ENCODE peak calls at places on chromosomes 6 and 20, in six cellular contexts. Y is OCI-LY7, V is DND-41, N is hepatocyte, Z is fibroblast of lung, P is endothelial cell of umbilical vein. B is an unnamed sample.

GRCh38 chr6:74870403-74870802 is 335.4 kb downstream of the COL12A1 start:
- DNase-seq in Y (no peak), V (no peak), N (peak), Z (peak), P (no peak), B (no peak)

GRCh38 chr6:105799051-105799450 is 287.1 kb upstream of the PRDM1 start:
- DNase-seq in Y (no peak), V (no peak), N (no peak), Z (peak), P (no peak), B (no peak)

GRCh38 chr6:53795702-53796450 is 1.1 kb downstream of the LRRC1 start:
- DNase-seq in Y (peak), V (peak), N (peak), Z (peak), P (peak), B (peak)

GRCh38 chr20:24118781-24119175 is 130.2 kb upstream of the GGTLC1 start:
- DNase-seq in Y (no peak), V (no peak), N (no peak), Z (no peak), P (peak), B (no peak)

GRCh38 chr20:45016089-45016641 is 49.9 kb downstream of the STK4 start:
- DNase-seq in Y (no peak), V (no peak), N (peak), Z (peak), P (no peak), B (no peak)

GRCh38 chr6:17086469-17086868 is 15.4 kb upstream of the STMND1 start:
- DNase-seq in Y (peak), V (no peak), N (peak), Z (peak), P (peak), B (peak)

GRCh38 chr6:9606435-9607134 is 808.3 kb downstream of the TFAP2A start:
- DNase-seq in Y (no peak), V (no peak), N (no peak), Z (no peak), P (no peak), B (no peak)

GRCh38 chr6:9140861-9141534 is 705.7 kb upstream of the SLC35B3 start:
- DNase-seq in Y (no peak), V (no peak), N (peak), Z (peak), P (no peak), B (no peak)

GRCh38 chr20:15528386-15529111 is 1044.7 kb downstream of the KIF16B start:
- DNase-seq in Y (no peak), V (no peak), N (peak), Z (peak), P (no peak), B (no peak)

GRCh38 chr20:48260370-48260769 is 475.1 kb upstream of the SULF2 start:
- DNase-seq in Y (no peak), V (no peak), N (peak), Z (no peak), P (no peak), B (no peak)

GRCh38 chr20:48298851-48299484 is 513.7 kb upstream of the SULF2 start:
- DNase-seq in Y (no peak), V (no peak), N (peak), Z (peak), P (peak), B (peak)

GRCh38 chr6:141077355-141078333 is 1055.1 kb upstream of the GJE1 start:
- DNase-seq in Y (peak), V (peak), N (peak), Z (no peak), P (no peak), B (peak)

GRCh38 chr20:51569815-51570741 is 27.6 kb upstream of the NFATC2 start:
- DNase-seq in Y (no peak), V (no peak), N (no peak), Z (peak), P (peak), B (no peak)

GRCh38 chr6:119145111-119145510 is 66.6 kb upstream of the FAM184A start:
- DNase-seq in Y (no peak), V (no peak), N (no peak), Z (no peak), P (peak), B (no peak)

GRCh38 chr6:112298021-112298745 is 43.8 kb upstream of the LAMA4 start:
- DNase-seq in Y (no peak), V (no peak), N (peak), Z (peak), P (peak), B (peak)

GRCh38 chr6:144294016-144294415 is 8.9 kb downstream of the UTRN start:
- DNase-seq in Y (no peak), V (no peak), N (no peak), Z (peak), P (peak), B (peak)

GRCh38 chr6:7238900-7239589 is 74.0 kb downstream of the SSR1 start:
- DNase-seq in Y (peak), V (peak), N (peak), Z (peak), P (peak), B (peak)

GRCh38 chr20:46939031-46939430 is 44.4 kb downstream of the EYA2 start:
- DNase-seq in Y (peak), V (peak), N (no peak), Z (no peak), P (peak), B (no peak)

GRCh38 chr6:90103056-90103793 is 193.4 kb downstream of the BACH2 start:
- DNase-seq in Y (no peak), V (no peak), N (no peak), Z (peak), P (no peak), B (no peak)

GRCh38 chr6:73666393-73666792 is 12.6 kb upstream of the SLC17A5 start:
- DNase-seq in Y (no peak), V (no peak), N (no peak), Z (peak), P (peak), B (no peak)

GRCh38 chr6:3501826-3502505 is 45.1 kb upstream of the SLC22A23 start:
- DNase-seq in Y (no peak), V (no peak), N (no peak), Z (peak), P (no peak), B (no peak)

GRCh38 chr20:4563534-4563933 is 158.2 kb upstream of the PRND start:
- DNase-seq in Y (no peak), V (peak), N (peak), Z (peak), P (peak), B (peak)

GRCh38 chr6:10643214-10643641 is 51.2 kb downstream of the C6orf52 start:
- DNase-seq in Y (peak), V (no peak), N (no peak), Z (no peak), P (no peak), B (no peak)

GRCh38 chr20:54335299-54335698 is 127.4 kb downstream of the PFDN4 start:
- DNase-seq in Y (no peak), V (no peak), N (no peak), Z (peak), P (no peak), B (peak)

GRCh38 chr20:5945963-5946362 is 4.4 kb downstream of the TRMT6 start:
- DNase-seq in Y (no peak), V (no peak), N (no peak), Z (peak), P (peak), B (peak)

GRCh38 chr6:108561742-108562502 is 1.2 kb downstream of the FOXO3 start:
- DNase-seq in Y (no peak), V (no peak), N (peak), Z (peak), P (peak), B (peak)

GRCh38 chr6:44086931-44087574 is 40.2 kb downstream of the MRPL14 start:
- DNase-seq in Y (no peak), V (no peak), N (peak), Z (no peak), P (no peak), B (no peak)

GRCh38 chr6:143642403-143642802 is 35.4 kb upstream of the PHACTR2 start:
- DNase-seq in Y (no peak), V (no peak), N (no peak), Z (no peak), P (no peak), B (no peak)

GRCh38 chr20:10619427-10619826 is 54.4 kb downstream of the JAG1 start:
- DNase-seq in Y (no peak), V (no peak), N (peak), Z (peak), P (peak), B (peak)

GRCh38 chr6:136249336-136249735 is 775 bp downstream of the MTFR2 start:
- DNase-seq in Y (peak), V (no peak), N (no peak), Z (peak), P (peak), B (peak)

GRCh38 chr6:108846628-108847027 is 1.6 kb upstream of the ARMC2 start:
- DNase-seq in Y (peak), V (no peak), N (no peak), Z (no peak), P (no peak), B (no peak)

DNA sequence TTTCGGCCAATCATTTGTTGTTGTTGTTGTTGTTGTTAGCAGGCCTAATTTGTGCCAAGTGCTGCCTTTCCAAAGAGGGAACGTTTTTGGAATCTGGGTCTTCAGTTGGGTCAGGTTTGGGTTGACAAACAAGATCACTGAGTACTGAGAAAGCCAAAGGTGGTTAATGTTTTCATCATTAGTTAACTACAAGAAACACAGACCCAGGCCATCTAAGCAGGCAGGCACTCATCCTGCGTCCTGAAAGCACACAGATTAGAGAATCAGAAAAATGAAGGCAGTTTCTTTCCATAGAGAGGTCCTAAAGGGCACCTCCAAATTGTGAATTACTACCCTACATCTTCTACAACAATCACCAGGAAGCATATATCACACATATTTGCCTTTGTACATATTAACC is 15.1 kb upstream of the SIRPG start:
- DNase-seq in Y (no peak), V (no peak), N (no peak), Z (no peak), P (no peak), B (no peak)
- H3K27ac ChIP-seq in Y (no peak), V (no peak), N (no peak), Z (no peak), P (no peak), B (no peak)

GRCh38 chr20:49866051-49866450 is 49.3 kb downstream of the SPATA2 start:
- DNase-seq in Y (no peak), V (no peak), N (no peak), Z (no peak), P (no peak), B (no peak)

GRCh38 chr20:49868538-49868937 is 46.8 kb downstream of the SPATA2 start:
- DNase-seq in Y (no peak), V (no peak), N (no peak), Z (no peak), P (no peak), B (no peak)

GRCh38 chr20:49868964-49869363 is 46.4 kb downstream of the SPATA2 start:
- DNase-seq in Y (no peak), V (no peak), N (no peak), Z (no peak), P (no peak), B (no peak)

GRCh38 chr20:49865559-49865958 is 49.8 kb downstream of the SPATA2 start:
- DNase-seq in Y (no peak), V (no peak), N (no peak), Z (no peak), P (no peak), B (no peak)

GRCh38 chr20:49867453-49868215 is 47.7 kb downstream of the SPATA2 start:
- DNase-seq in Y (no peak), V (no peak), N (no peak), Z (no peak), P (no peak), B (no peak)
- H3K4me3 ChIP-seq in Y (no peak), V (no peak), N (no peak), Z (no peak), P (no peak), B (no peak)

DNA sequence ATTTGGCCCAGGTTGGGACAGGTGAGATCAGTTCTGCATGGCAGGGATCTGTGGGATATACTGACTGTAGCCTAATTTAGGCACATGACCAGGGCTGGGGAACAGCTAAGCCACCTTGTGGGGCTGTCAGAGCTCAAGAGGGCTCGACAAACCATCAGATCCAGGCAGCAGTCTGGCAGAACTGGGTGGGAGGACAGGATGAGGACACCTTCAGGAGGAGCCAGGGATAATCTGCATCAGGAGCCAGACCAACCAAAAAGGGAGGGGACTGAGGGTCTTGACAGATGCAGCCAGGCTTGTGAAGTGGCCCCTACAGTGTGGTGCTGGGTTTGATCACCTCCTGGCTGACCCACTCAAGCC is 123.4 kb downstream of the MAFB start:
- DNase-seq in Y (no peak), V (no peak), N (no peak), Z (no peak), P (no peak), B (no peak)
- H2AFZ ChIP-seq in Y (no peak), V (no peak), N (no peak), Z (no peak), P (no peak), B (peak)

GRCh38 chr20:52972190-52972937 is at the start of gene TSHZ2:
- DNase-seq in Y (no peak), V (no peak), N (peak), Z (peak), P (no peak), B (peak)

GRCh38 chr20:52972965-52973819 is 1.0 kb downstream of the TSHZ2 start:
- DNase-seq in Y (no peak), V (no peak), N (peak), Z (no peak), P (no peak), B (peak)

GRCh38 chr20:52975024-52975732 is 3.0 kb downstream of the TSHZ2 start:
- DNase-seq in Y (no peak), V (no peak), N (no peak), Z (peak), P (no peak), B (peak)

GRCh38 chr20:52971498-52972189 is 514 bp upstream of the TSHZ2 start:
- DNase-seq in Y (no peak), V (no peak), N (no peak), Z (no peak), P (no peak), B (no peak)

GRCh38 chr20:52974155-52974554 is 2.0 kb downstream of the TSHZ2 start:
- DNase-seq in Y (no peak), V (no peak), N (no peak), Z (peak), P (no peak), B (peak)
- H3K27ac ChIP-seq in Y (no peak), V (no peak), N (no peak), Z (no peak), P (no peak), B (peak)

GRCh38 chr6:1607557-1608221 is 2.0 kb upstream of the FOXC1 start:
- DNase-seq in Y (no peak), V (no peak), N (peak), Z (no peak), P (peak), B (no peak)

GRCh38 chr6:1607236-1607556 is 2.5 kb upstream of the FOXC1 start:
- DNase-seq in Y (no peak), V (no peak), N (no peak), Z (no peak), P (no peak), B (no peak)

GRCh38 chr6:1605822-1606532 is 3.7 kb upstream of the FOXC1 start:
- DNase-seq in Y (no peak), V (no peak), N (no peak), Z (no peak), P (no peak), B (no peak)

GRCh38 chr6:1604991-1605821 is 4.5 kb upstream of the FOXC1 start:
- DNase-seq in Y (no peak), V (no peak), N (no peak), Z (no peak), P (no peak), B (no peak)

GRCh38 chr6:1606533-1607235 is 3.0 kb upstream of the FOXC1 start:
- DNase-seq in Y (no peak), V (no peak), N (no peak), Z (no peak), P (no peak), B (no peak)
- H3K4me3 ChIP-seq in Y (no peak), V (no peak), N (no peak), Z (no peak), P (no peak), B (no peak)

DNA sequence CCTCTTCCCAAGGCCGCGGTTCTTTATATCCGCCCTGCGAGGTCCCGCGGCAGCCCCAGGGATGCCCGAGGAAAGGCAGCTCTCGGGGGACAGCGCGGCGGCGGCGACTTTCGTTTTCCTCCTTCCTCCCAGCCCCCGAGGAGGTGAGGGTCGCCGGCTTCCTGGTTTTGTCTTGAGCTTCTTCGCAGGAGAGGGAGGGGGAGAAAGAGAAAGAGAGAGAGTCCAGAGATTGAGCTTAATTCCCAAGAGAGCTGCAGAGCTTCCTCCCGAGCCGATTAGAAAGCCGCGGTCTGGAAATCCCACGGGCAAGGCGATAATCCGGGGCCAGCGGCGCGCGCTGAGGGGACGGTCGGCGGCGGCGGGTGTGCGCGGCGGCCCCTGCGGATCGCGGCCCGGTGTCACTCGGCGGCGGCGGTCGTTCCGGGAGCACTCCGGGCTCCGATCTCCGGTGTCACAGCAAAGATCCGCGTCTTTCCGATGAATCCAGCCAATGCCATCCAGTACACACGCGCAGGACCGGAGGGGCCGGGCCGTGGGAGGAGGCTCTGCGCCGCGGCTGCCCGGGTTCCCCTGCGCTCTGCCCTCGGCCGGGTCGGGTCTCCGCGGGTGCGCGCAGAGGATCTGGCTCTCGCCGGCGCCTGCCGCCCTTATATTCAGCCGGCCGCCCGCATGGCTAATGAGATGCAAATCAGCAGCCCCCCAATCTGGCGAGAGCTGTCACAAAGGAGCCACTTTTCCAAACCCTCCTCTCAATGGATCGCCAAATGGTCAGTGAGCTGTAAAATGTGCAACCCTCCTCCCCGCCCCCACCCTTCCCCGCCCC is at the start of gene DLL1:
- DNase-seq in Y (no peak), V (peak), N (peak), Z (peak), P (peak), B (peak)
- H2AFZ ChIP-seq in Y (no peak), V (peak), N (peak), Z (no peak), P (peak), B (peak)

B was measured in mammary epithelial cell.